ENCODE peak calls at places on chromosomes 6 and 20, in nine cellular contexts. A, V, I, D, X, H, B, L and Y are unnamed samples.

GRCh38 chr6:148441454-148441911 is 98.8 kb downstream of the SASH1 start:
- DNase-seq in A (peak), V (no peak), I (peak), D (peak), X (no peak), H (no peak), B (no peak), L (peak), Y (no peak)

GRCh38 chr20:34704177-34705007 is at the start of gene TP53INP2:
- DNase-seq in A (peak), V (peak), I (peak), D (peak), X (peak), H (peak), B (peak), L (peak), Y (peak)

GRCh38 chr20:32155017-32155965 is 45.8 kb downstream of the TM9SF4 start:
- DNase-seq in A (peak), V (peak), I (peak), D (peak), X (peak), H (peak), B (peak), L (peak), Y (no peak)

GRCh38 chr6:41136911-41137310 is 17.2 kb downstream of the TREML1 start:
- DNase-seq in A (no peak), V (no peak), I (no peak), D (no peak), X (no peak), H (no peak), B (no peak), L (no peak), Y (no peak)

GRCh38 chr20:45450097-45450818 is 19.3 kb upstream of the WFDC2 start:
- DNase-seq in A (no peak), V (no peak), I (peak), D (no peak), X (no peak), H (no peak), B (no peak), L (peak), Y (no peak)

GRCh38 chr6:111524735-111525134 is 41.7 kb upstream of the REV3L start:
- DNase-seq in A (no peak), V (no peak), I (no peak), D (peak), X (no peak), H (no peak), B (no peak), L (no peak), Y (no peak)

GRCh38 chr20:137668-138131 is 4.7 kb upstream of the DEFB126 start:
- DNase-seq in A (no peak), V (no peak), I (no peak), D (no peak), X (no peak), H (no peak), B (no peak), L (no peak), Y (no peak)

GRCh38 chr6:16752206-16752867 is 8.9 kb downstream of the ATXN1 start:
- DNase-seq in A (no peak), V (no peak), I (peak), D (no peak), X (no peak), H (no peak), B (no peak), L (no peak), Y (no peak)

GRCh38 chr6:37990762-37991525 is 171.4 kb downstream of the ZFAND3 start:
- DNase-seq in A (peak), V (peak), I (peak), D (peak), X (no peak), H (no peak), B (no peak), L (peak), Y (no peak)

GRCh38 chr6:155013457-155013876 is 18.4 kb downstream of the TIAM2 start:
- DNase-seq in A (no peak), V (no peak), I (no peak), D (no peak), X (no peak), H (no peak), B (no peak), L (no peak), Y (no peak)

GRCh38 chr6:38080889-38081288 is 261.4 kb downstream of the ZFAND3 start:
- DNase-seq in A (no peak), V (no peak), I (no peak), D (no peak), X (no peak), H (no peak), B (no peak), L (no peak), Y (no peak)

GRCh38 chr20:6708010-6708409 is 59.5 kb upstream of the BMP2 start:
- DNase-seq in A (peak), V (no peak), I (no peak), D (peak), X (no peak), H (no peak), B (peak), L (no peak), Y (no peak)

GRCh38 chr6:158518196-158519127 is 41.4 kb upstream of the TMEM181 start:
- DNase-seq in A (no peak), V (peak), I (peak), D (no peak), X (no peak), H (peak), B (peak), L (peak), Y (no peak)

GRCh38 chr6:121620002-121620740 is 184.7 kb downstream of the GJA1 start:
- DNase-seq in A (no peak), V (no peak), I (no peak), D (no peak), X (no peak), H (no peak), B (no peak), L (peak), Y (no peak)

GRCh38 chr20:23744726-23745646 is 5.7 kb downstream of the CST1 start:
- DNase-seq in A (no peak), V (no peak), I (no peak), D (no peak), X (no peak), H (no peak), B (no peak), L (no peak), Y (peak)

GRCh38 chr6:148577687-148578488 is 168.9 kb upstream of the UST start:
- DNase-seq in A (no peak), V (peak), I (peak), D (peak), X (peak), H (peak), B (peak), L (peak), Y (peak)

GRCh38 chr6:132820629-132821381 is 6.4 kb downstream of the RPS12 start:
- DNase-seq in A (no peak), V (no peak), I (no peak), D (no peak), X (no peak), H (no peak), B (no peak), L (no peak), Y (no peak)

GRCh38 chr6:2697291-2697690 is 53.4 kb downstream of the MYLK4 start:
- DNase-seq in A (no peak), V (no peak), I (no peak), D (no peak), X (no peak), H (no peak), B (no peak), L (no peak), Y (no peak)
- TF ChIP-seq CTCF in A (no peak), V (no peak), I (no peak), D (peak), X (no peak), H (no peak), B (no peak), L (no peak), Y (no peak)

DNA sequence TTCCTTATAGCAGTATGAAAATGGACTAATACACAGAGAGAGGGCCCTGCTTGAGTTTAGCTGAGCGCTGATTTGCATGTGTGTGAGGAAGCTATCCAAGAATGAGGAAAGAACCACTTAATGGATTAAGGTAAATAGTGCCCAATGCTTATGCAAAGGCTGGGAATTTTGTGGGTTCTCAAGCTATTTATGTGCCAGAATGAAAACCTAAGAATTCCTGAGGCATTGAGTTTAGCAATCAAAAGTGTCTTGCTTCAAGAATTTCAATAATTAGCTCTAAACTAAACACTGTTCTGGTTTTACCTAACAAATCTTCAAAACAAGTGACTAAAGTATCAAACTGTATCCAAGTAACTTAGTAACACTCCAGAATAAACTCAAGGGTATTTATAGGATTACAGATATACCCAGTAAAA is 7.0 kb upstream of the OR14J1 start:
- DNase-seq in A (peak), V (no peak), I (no peak), D (no peak), X (no peak), H (no peak), B (no peak), L (no peak), Y (no peak)
- TF ChIP-seq CTCF in A (no peak), V (no peak), I (no peak), D (no peak), X (no peak), H (no peak), B (no peak), L (no peak), Y (no peak)

GRCh38 chr6:149897855-149898744 is at the start of gene RAET1E:
- DNase-seq in A (no peak), V (no peak), I (no peak), D (no peak), X (no peak), H (peak), B (no peak), L (no peak), Y (peak)
- TF ChIP-seq CTCF in A (no peak), V (no peak), I (no peak), D (no peak), X (no peak), H (no peak), B (no peak), L (peak), Y (no peak)

DNA sequence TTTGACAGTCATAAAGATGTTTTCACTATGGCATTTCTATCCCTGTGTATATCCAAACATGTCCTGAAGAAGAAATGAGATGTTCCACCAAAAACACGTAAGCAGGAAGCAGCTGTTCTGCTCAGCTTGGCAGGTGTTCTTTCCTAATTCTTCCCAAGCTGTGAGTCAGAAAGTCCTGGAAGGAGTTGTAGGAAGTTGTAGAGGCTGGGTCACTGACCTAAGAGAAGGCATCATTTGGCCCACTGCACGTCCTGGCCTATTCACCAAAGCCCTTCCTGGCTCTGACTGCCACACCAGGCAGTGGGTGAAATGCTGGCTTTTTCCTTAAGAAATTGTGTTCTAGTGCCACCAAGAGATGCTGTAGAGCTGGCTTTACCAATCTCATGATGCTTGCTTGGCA is 40.3 kb downstream of the STX11 start:
- DNase-seq in A (peak), V (peak), I (no peak), D (no peak), X (no peak), H (no peak), B (no peak), L (peak), Y (no peak)
- TF ChIP-seq CTCF in A (no peak), V (no peak), I (no peak), D (no peak), X (no peak), H (no peak), B (no peak), L (no peak), Y (no peak)

GRCh38 chr20:49713779-49714712 is at the start of gene B4GALT5:
- DNase-seq in A (no peak), V (peak), I (peak), D (peak), X (peak), H (no peak), B (peak), L (peak), Y (peak)
- TF ChIP-seq CTCF in A (no peak), V (no peak), I (no peak), D (no peak), X (no peak), H (no peak), B (no peak), L (no peak), Y (no peak)

DNA sequence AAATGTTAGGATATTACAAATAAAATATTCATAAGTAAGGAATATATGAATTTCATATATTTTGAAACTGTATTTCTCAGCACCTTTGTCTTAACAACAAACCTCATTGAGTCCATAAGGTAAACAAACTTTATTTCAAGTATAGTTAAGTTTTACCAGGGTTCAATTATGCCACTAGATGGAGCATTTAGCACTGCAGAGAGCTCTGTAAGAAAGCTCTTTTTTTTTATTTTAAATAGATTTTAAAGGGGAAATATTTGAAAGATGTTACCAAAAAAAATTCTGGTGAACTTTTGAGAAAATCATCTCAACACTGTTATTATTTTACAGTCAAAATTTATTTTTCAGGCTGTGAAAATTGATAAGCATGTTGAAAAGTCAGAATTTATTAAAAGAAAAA is 955.2 kb upstream of the EYS start:
- DNase-seq in A (no peak), V (no peak), I (no peak), D (no peak), X (no peak), H (no peak), B (no peak), L (no peak), Y (no peak)
- TF ChIP-seq CTCF in A (peak), V (no peak), I (peak), D (peak), X (no peak), H (peak), B (peak), L (no peak), Y (peak)

DNA sequence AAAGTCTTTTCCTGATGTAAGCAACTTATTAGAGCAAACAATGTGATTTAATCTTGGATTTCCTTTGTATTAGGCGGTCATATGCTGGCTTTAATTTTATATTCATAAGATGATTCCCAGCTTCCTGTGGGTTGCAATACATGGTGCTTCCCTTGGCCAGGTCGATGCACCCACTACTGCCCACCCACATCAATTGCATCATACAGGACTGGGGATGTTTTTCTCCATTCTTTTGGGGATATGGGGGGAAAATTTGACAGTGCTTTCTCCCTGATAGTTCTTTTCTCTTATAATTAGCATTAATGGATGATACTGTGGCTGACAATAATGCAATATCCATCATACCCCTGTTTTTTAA is 187.6 kb downstream of the JARID2 start:
- DNase-seq in A (no peak), V (no peak), I (no peak), D (no peak), X (no peak), H (no peak), B (no peak), L (no peak), Y (no peak)
- TF ChIP-seq CTCF in A (no peak), V (no peak), I (no peak), D (no peak), X (no peak), H (no peak), B (no peak), L (no peak), Y (no peak)

GRCh38 chr6:102686461-102686860 is 1293.0 kb downstream of the GRIK2 start:
- DNase-seq in A (no peak), V (no peak), I (no peak), D (peak), X (no peak), H (no peak), B (no peak), L (no peak), Y (no peak)
- TF ChIP-seq CTCF in A (no peak), V (no peak), I (no peak), D (no peak), X (no peak), H (no peak), B (no peak), L (no peak), Y (no peak)

GRCh38 chr6:13463327-13463717 is 24.1 kb downstream of the GFOD1 start:
- DNase-seq in A (no peak), V (no peak), I (no peak), D (no peak), X (no peak), H (no peak), B (no peak), L (no peak), Y (no peak)

GRCh38 chr6:13463941-13464340 is 23.5 kb downstream of the GFOD1 start:
- DNase-seq in A (no peak), V (no peak), I (no peak), D (no peak), X (no peak), H (no peak), B (no peak), L (no peak), Y (no peak)

GRCh38 chr6:13462380-13463326 is 24.7 kb downstream of the GFOD1 start:
- DNase-seq in A (no peak), V (no peak), I (no peak), D (no peak), X (no peak), H (no peak), B (no peak), L (no peak), Y (no peak)

GRCh38 chr6:13461805-13462204 is 25.6 kb downstream of the GFOD1 start:
- DNase-seq in A (no peak), V (no peak), I (no peak), D (no peak), X (peak), H (no peak), B (no peak), L (no peak), Y (no peak)

DNA sequence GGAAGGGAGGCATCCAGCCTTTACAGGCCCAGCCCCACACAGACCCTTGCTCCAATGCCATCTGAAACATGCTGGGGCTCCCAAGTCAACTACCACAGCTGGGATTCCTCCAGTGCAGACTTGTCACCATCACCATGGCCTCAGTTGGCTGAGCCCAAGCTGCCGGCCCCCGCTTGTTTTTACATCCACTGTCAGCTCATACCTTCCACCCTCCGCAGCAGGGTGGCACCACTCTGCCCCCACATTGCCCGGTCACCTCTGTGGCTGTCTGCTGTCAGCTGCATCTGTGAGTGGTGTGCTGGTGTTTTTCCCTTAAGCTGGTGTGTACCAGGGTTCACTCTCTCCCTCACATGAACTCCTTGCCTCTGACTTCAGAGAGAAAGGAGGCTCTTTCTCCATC is 26.0 kb downstream of the GFOD1 start:
- DNase-seq in A (no peak), V (no peak), I (no peak), D (no peak), X (no peak), H (no peak), B (no peak), L (no peak), Y (no peak)
- TF ChIP-seq CTCF in A (no peak), V (no peak), I (no peak), D (no peak), X (no peak), H (no peak), B (no peak), L (no peak), Y (no peak)